ENCODE peak calls at places on chromosomes 2 and 18, in eight cellular contexts. L is IMR-90, E is transverse colon, Z is A549, B is K562, N is ovary, Y is NB4, O is HCT116. G is an unnamed sample.

GRCh38 chr18:5964996-5965395 is 69.7 kb upstream of the TMEM200C start:
- DNase-seq in L (no peak), E (no peak), Z (no peak), B (no peak), N (no peak), Y (no peak), O (no peak), G (no peak)

GRCh38 chr2:113602869-113603466 is 24.1 kb upstream of the RABL2A start:
- DNase-seq in L (no peak), E (no peak), Z (no peak), B (no peak), N (no peak), Y (peak; percentile 28), O (no peak), G (no peak)

GRCh38 chr18:62436636-62437519 is 85.9 kb upstream of the ZCCHC2 start:
- DNase-seq in L (peak; percentile 56), E (peak; percentile 71), Z (no peak), B (no peak), N (peak; percentile 69), Y (no peak), O (no peak), G (peak; percentile 40)

GRCh38 chr2:19035238-19035637 is 323.2 kb downstream of the OSR1 start:
- DNase-seq in L (peak; percentile 70), E (no peak), Z (no peak), B (no peak), N (peak; percentile 68), Y (no peak), O (no peak), G (no peak)

GRCh38 chr2:144268036-144268678 is 251.8 kb downstream of the ZEB2 start:
- DNase-seq in L (no peak), E (no peak), Z (no peak), B (no peak), N (no peak), Y (peak; percentile 35), O (no peak), G (no peak)

GRCh38 chr18:10140461-10140911 is 226.7 kb downstream of the VAPA start:
- DNase-seq in L (peak; percentile 21), E (no peak), Z (peak; percentile 3), B (no peak), N (no peak), Y (peak; percentile 87), O (no peak), G (no peak)

GRCh38 chr2:33645861-33646260 is 46.8 kb upstream of the FAM98A start:
- DNase-seq in L (peak; percentile 31), E (no peak), Z (no peak), B (no peak), N (no peak), Y (no peak), O (no peak), G (no peak)

GRCh38 chr2:53630001-53630606 is 137.5 kb upstream of the CHAC2 start:
- DNase-seq in L (peak; percentile 13), E (no peak), Z (no peak), B (no peak), N (no peak), Y (no peak), O (no peak), G (no peak)

GRCh38 chr2:141560723-141561122 is 570.1 kb downstream of the LRP1B start:
- DNase-seq in L (no peak), E (no peak), Z (no peak), B (no peak), N (no peak), Y (no peak), O (no peak), G (no peak)

GRCh38 chr2:69946351-69947077 is 14.9 kb downstream of the ASPRV1 start:
- DNase-seq in L (peak; percentile 74), E (no peak), Z (peak; percentile 60), B (no peak), N (no peak), Y (peak; percentile 84), O (peak; percentile 34), G (peak; percentile 47)

GRCh38 chr18:2898131-2898640 is 51.4 kb downstream of the EMILIN2 start:
- DNase-seq in L (peak; percentile 43), E (no peak), Z (no peak), B (peak; percentile 35), N (no peak), Y (peak; percentile 66), O (no peak), G (peak; percentile 33)

GRCh38 chr2:134392689-134393476 is 139.0 kb downstream of the MGAT5 start:
- DNase-seq in L (peak; percentile 40), E (no peak), Z (no peak), B (no peak), N (peak; percentile 32), Y (peak; percentile 22), O (no peak), G (no peak)

GRCh38 chr2:72126186-72127100 is 21.2 kb downstream of the CYP26B1 start:
- DNase-seq in L (no peak), E (no peak), Z (no peak), B (no peak), N (no peak), Y (no peak), O (no peak), G (no peak)

GRCh38 chr2:144938308-144938709 is 418.4 kb upstream of the ZEB2 start:
- DNase-seq in L (peak; percentile 80), E (no peak), Z (no peak), B (no peak), N (no peak), Y (no peak), O (no peak), G (no peak)

GRCh38 chr18:7696846-7697245 is 129.7 kb downstream of the PTPRM start:
- DNase-seq in L (peak; percentile 13), E (no peak), Z (no peak), B (no peak), N (no peak), Y (no peak), O (no peak), G (no peak)

GRCh38 chr18:2515408-2515807 is 55.9 kb downstream of the METTL4 start:
- DNase-seq in L (peak; percentile 93), E (no peak), Z (peak; percentile 15), B (no peak), N (no peak), Y (no peak), O (peak; percentile 21), G (no peak)

GRCh38 chr2:121333834-121334558 is 49.0 kb upstream of the TFCP2L1 start:
- DNase-seq in L (no peak), E (no peak), Z (no peak), B (no peak), N (no peak), Y (no peak), O (no peak), G (no peak)

GRCh38 chr2:110105183-110105582 is 10.4 kb downstream of the MALL start:
- DNase-seq in L (no peak), E (no peak), Z (no peak), B (no peak), N (no peak), Y (no peak), O (no peak), G (no peak)

GRCh38 chr2:110106642-110107041 is 9.0 kb downstream of the MALL start:
- DNase-seq in L (peak; percentile 93), E (no peak), Z (peak; percentile 58), B (no peak), N (no peak), Y (peak; percentile 54), O (peak; percentile 59), G (no peak)

GRCh38 chr2:110105608-110106467 is 9.8 kb downstream of the MALL start:
- DNase-seq in L (peak; percentile 66), E (peak; percentile 82), Z (peak; percentile 92), B (no peak), N (no peak), Y (no peak), O (peak; percentile 97), G (no peak)

GRCh38 chr2:110104025-110104771 is 11.4 kb downstream of the MALL start:
- DNase-seq in L (no peak), E (no peak), Z (no peak), B (no peak), N (no peak), Y (no peak), O (no peak), G (no peak)

GRCh38 chr2:110107092-110108079 is 8.2 kb downstream of the MALL start:
- DNase-seq in L (no peak), E (peak; percentile 53), Z (no peak), B (no peak), N (no peak), Y (no peak), O (no peak), G (no peak)
- TF ChIP-seq POLR2A in L (no peak), E (peak; percentile 59), Z (no peak), B (no peak), N (no peak), Y (no peak), O (no peak), G (no peak)

GRCh38 chr18:1436199-1436598 is 531.5 kb downstream of the ADCYAP1 start:
- DNase-seq in L (no peak), E (no peak), Z (no peak), B (no peak), N (no peak), Y (no peak), O (no peak), G (no peak)
- TF ChIP-seq POLR2A in L (no peak), E (no peak), Z (no peak), B (no peak), N (no peak), Y (no peak), O (no peak), G (no peak)

DNA sequence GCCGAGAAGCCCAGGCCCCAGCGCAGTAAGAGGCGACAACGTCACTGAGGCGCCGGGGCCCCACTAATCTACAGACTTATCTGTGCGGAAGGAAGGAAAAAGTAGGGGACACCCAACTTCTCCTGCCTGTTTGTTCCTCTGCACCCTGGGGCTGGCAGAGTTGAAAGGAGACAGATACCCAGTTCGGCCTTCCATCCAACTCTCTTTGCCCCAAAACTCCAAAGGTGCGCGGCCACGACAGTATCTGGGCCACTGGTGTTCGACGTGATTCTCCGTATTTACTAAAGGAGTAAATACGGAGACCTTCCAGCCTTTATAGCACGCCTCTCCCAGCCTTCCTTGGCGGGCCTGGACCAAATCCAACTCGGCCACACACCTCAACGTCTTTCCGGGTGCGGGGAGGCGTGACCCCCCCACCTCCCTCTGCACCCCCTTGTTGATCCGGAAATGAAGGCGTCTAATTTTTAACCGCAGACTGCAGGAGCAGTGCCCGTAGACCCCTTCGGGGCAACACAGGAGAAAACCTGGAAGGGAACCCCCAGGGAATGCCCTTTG is 1.6 kb downstream of the SMAD7 start:
- DNase-seq in L (no peak), E (peak; percentile 82), Z (no peak), B (no peak), N (no peak), Y (peak; percentile 60), O (no peak), G (no peak)
- TF ChIP-seq POLR2A in L (no peak), E (no peak), Z (no peak), B (no peak), N (no peak), Y (no peak), O (no peak), G (no peak)

DNA sequence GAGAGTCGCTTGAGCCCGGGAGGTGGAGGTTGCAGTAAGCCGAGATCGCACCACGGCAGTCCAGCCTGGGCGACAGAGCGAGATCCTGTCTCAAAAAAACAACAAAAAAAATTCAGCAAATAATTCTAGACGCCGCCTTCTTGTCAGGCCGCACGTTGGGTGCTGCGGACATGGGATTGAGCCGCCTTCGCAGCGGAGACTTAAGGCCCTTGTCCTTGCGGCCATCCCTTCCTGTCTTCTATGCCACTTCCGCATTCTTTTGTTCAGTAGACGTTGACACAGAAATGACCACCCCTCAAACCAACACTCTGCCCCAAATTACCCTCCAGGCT is 15.8 kb downstream of the PTPN18 start:
- DNase-seq in L (peak; percentile 21), E (no peak), Z (peak; percentile 37), B (no peak), N (no peak), Y (peak; percentile 84), O (no peak), G (peak; percentile 72)
- TF ChIP-seq POLR2A in L (no peak), E (no peak), Z (no peak), B (no peak), N (no peak), Y (no peak), O (no peak), G (no peak)

G was measured in erythroblast.